ENCODE peak calls at places on chromosome 15, in five cellular contexts. One of them, this sample, is unnamed. For H3K9me3, the result is how much of the 10 kb centered on the place peaks cover.

GRCh38 chr15:100779331-100780207 is 100.1 kb upstream of the ALDH1A3 start:
- DNase-seq in neuronal stem cell: no peak
- DNase-seq in heart left ventricle: no peak
- DNase-seq in WERI-Rb-1: no peak
- DNase-seq in hepatocyte: no peak
- DNase-seq in this sample: peak

GRCh38 chr15:77892335-77892734 is 185.2 kb downstream of the TBC1D2B start:
- DNase-seq in WERI-Rb-1: no peak
- DNase-seq in heart left ventricle: peak
- DNase-seq in neuronal stem cell: no peak
- DNase-seq in hepatocyte: no peak
- DNase-seq in this sample: no peak

GRCh38 chr15:75836953-75837321 is 6.3 kb upstream of the UBE2Q2 start:
- DNase-seq in WERI-Rb-1: no peak
- DNase-seq in hepatocyte: no peak
- DNase-seq in heart left ventricle: peak
- DNase-seq in neuronal stem cell: no peak
- DNase-seq in this sample: no peak

GRCh38 chr15:58952751-58953150 is 19.3 kb upstream of the SLTM start:
- DNase-seq in heart left ventricle: no peak
- DNase-seq in hepatocyte: no peak
- DNase-seq in WERI-Rb-1: no peak
- DNase-seq in neuronal stem cell: no peak
- DNase-seq in this sample: no peak

GRCh38 chr15:27797765-27798164 is 301.4 kb downstream of the OCA2 start:
- DNase-seq in neuronal stem cell: no peak
- DNase-seq in heart left ventricle: peak
- DNase-seq in hepatocyte: no peak
- DNase-seq in WERI-Rb-1: no peak
- DNase-seq in this sample: no peak

GRCh38 chr15:79160211-79160610 is 69.6 kb upstream of the RASGRF1 start:
- DNase-seq in heart left ventricle: peak
- DNase-seq in hepatocyte: no peak
- DNase-seq in WERI-Rb-1: no peak
- DNase-seq in neuronal stem cell: no peak
- DNase-seq in this sample: no peak

GRCh38 chr15:100985401-100985800 is 66.2 kb downstream of the LRRK1 start:
- DNase-seq in WERI-Rb-1: no peak
- DNase-seq in hepatocyte: no peak
- DNase-seq in neuronal stem cell: no peak
- DNase-seq in heart left ventricle: no peak
- DNase-seq in this sample: no peak

GRCh38 chr15:41999290-42000285 is 21.3 kb downstream of the PLA2G4E start:
- DNase-seq in WERI-Rb-1: no peak
- DNase-seq in hepatocyte: no peak
- DNase-seq in heart left ventricle: no peak
- DNase-seq in neuronal stem cell: no peak
- DNase-seq in this sample: no peak

GRCh38 chr15:84824260-84824690 is 7.1 kb downstream of the ALPK3 start:
- DNase-seq in WERI-Rb-1: no peak
- DNase-seq in neuronal stem cell: no peak
- DNase-seq in heart left ventricle: peak
- DNase-seq in hepatocyte: no peak
- DNase-seq in this sample: no peak

GRCh38 chr15:74630284-74631086 is 14.8 kb downstream of the CLK3 start:
- DNase-seq in hepatocyte: no peak
- DNase-seq in neuronal stem cell: no peak
- DNase-seq in WERI-Rb-1: no peak
- DNase-seq in heart left ventricle: no peak
- DNase-seq in this sample: peak

GRCh38 chr15:79339588-79340314 is 28.8 kb downstream of the TMED3 start:
- DNase-seq in hepatocyte: peak
- DNase-seq in heart left ventricle: no peak
- DNase-seq in WERI-Rb-1: peak
- DNase-seq in neuronal stem cell: peak
- DNase-seq in this sample: peak

GRCh38 chr15:95742836-95743235 is 587.7 kb upstream of the NR2F2 start:
- DNase-seq in heart left ventricle: no peak
- DNase-seq in WERI-Rb-1: no peak
- DNase-seq in neuronal stem cell: no peak
- DNase-seq in hepatocyte: no peak
- DNase-seq in this sample: no peak

GRCh38 chr15:58520936-58521292 is 89.1 kb downstream of the LIPC start:
- DNase-seq in WERI-Rb-1: peak
- DNase-seq in hepatocyte: no peak
- DNase-seq in neuronal stem cell: no peak
- DNase-seq in heart left ventricle: no peak
- DNase-seq in this sample: peak

GRCh38 chr15:78930577-78931388 is 14.1 kb downstream of the CTSH start:
- DNase-seq in hepatocyte: peak
- DNase-seq in heart left ventricle: no peak
- DNase-seq in WERI-Rb-1: no peak
- DNase-seq in neuronal stem cell: no peak
- DNase-seq in this sample: peak

GRCh38 chr15:66098019-66098363 is 155.6 kb downstream of the MEGF11 start:
- DNase-seq in neuronal stem cell: no peak
- DNase-seq in hepatocyte: no peak
- DNase-seq in heart left ventricle: no peak
- DNase-seq in WERI-Rb-1: no peak
- DNase-seq in this sample: peak

GRCh38 chr15:29053006-29053405 is 167.2 kb downstream of the APBA2 start:
- DNase-seq in hepatocyte: no peak
- DNase-seq in neuronal stem cell: no peak
- DNase-seq in WERI-Rb-1: no peak
- DNase-seq in heart left ventricle: no peak
- DNase-seq in this sample: no peak

GRCh38 chr15:67601008-67601620 is 58.6 kb downstream of the MAP2K5 start:
- DNase-seq in heart left ventricle: no peak
- DNase-seq in hepatocyte: no peak
- DNase-seq in WERI-Rb-1: no peak
- DNase-seq in neuronal stem cell: no peak
- DNase-seq in this sample: no peak

GRCh38 chr15:33864360-33865075 is 103.8 kb upstream of the CHRM5 start:
- DNase-seq in hepatocyte: no peak
- DNase-seq in neuronal stem cell: no peak
- DNase-seq in heart left ventricle: no peak
- DNase-seq in WERI-Rb-1: no peak
- DNase-seq in this sample: no peak

GRCh38 chr15:96402403-96402802 is 71.9 kb downstream of the NR2F2 start:
- DNase-seq in heart left ventricle: no peak
- DNase-seq in hepatocyte: no peak
- DNase-seq in neuronal stem cell: no peak
- DNase-seq in WERI-Rb-1: no peak
- DNase-seq in this sample: no peak

GRCh38 chr15:57560976-57561711 is 30.6 kb upstream of the MYZAP start:
- DNase-seq in WERI-Rb-1: peak
- DNase-seq in heart left ventricle: peak
- DNase-seq in neuronal stem cell: peak
- DNase-seq in hepatocyte: peak
- DNase-seq in this sample: peak

GRCh38 chr15:42018306-42019224 is 2.3 kb downstream of the PLA2G4E start:
- DNase-seq in WERI-Rb-1: peak
- DNase-seq in neuronal stem cell: no peak
- DNase-seq in hepatocyte: no peak
- DNase-seq in heart left ventricle: peak
- DNase-seq in this sample: no peak

GRCh38 chr15:76203766-76204557 is 107.3 kb downstream of the ETFA start:
- DNase-seq in hepatocyte: no peak
- DNase-seq in neuronal stem cell: no peak
- DNase-seq in WERI-Rb-1: no peak
- DNase-seq in heart left ventricle: peak
- DNase-seq in this sample: no peak

GRCh38 chr15:75921732-75922703 is 18.3 kb downstream of the FBXO22 start:
- DNase-seq in hepatocyte: peak
- DNase-seq in heart left ventricle: peak
- DNase-seq in neuronal stem cell: no peak
- DNase-seq in WERI-Rb-1: peak
- DNase-seq in this sample: peak

GRCh38 chr15:66839511-66840112 is 137.6 kb downstream of the SMAD6 start:
- DNase-seq in heart left ventricle: no peak
- DNase-seq in hepatocyte: no peak
- DNase-seq in WERI-Rb-1: no peak
- DNase-seq in neuronal stem cell: no peak
- DNase-seq in this sample: no peak

GRCh38 chr15:25060472-25060803 is 105.7 kb downstream of the SNRPN start:
- DNase-seq in WERI-Rb-1: no peak
- DNase-seq in neuronal stem cell: no peak
- DNase-seq in heart left ventricle: no peak
- DNase-seq in hepatocyte: no peak
- DNase-seq in this sample: no peak

GRCh38 chr15:25060996-25061620 is 106.3 kb downstream of the SNRPN start:
- DNase-seq in WERI-Rb-1: no peak
- DNase-seq in heart left ventricle: no peak
- DNase-seq in hepatocyte: no peak
- DNase-seq in neuronal stem cell: no peak
- DNase-seq in this sample: peak

GRCh38 chr15:25058080-25058785 is 103.4 kb downstream of the SNRPN start:
- DNase-seq in heart left ventricle: no peak
- DNase-seq in neuronal stem cell: no peak
- DNase-seq in WERI-Rb-1: no peak
- DNase-seq in hepatocyte: no peak
- DNase-seq in this sample: peak

GRCh38 chr15:25061808-25062550 is 107.2 kb downstream of the SNRPN start:
- DNase-seq in WERI-Rb-1: no peak
- DNase-seq in neuronal stem cell: no peak
- DNase-seq in hepatocyte: no peak
- DNase-seq in heart left ventricle: peak
- DNase-seq in this sample: peak

DNA sequence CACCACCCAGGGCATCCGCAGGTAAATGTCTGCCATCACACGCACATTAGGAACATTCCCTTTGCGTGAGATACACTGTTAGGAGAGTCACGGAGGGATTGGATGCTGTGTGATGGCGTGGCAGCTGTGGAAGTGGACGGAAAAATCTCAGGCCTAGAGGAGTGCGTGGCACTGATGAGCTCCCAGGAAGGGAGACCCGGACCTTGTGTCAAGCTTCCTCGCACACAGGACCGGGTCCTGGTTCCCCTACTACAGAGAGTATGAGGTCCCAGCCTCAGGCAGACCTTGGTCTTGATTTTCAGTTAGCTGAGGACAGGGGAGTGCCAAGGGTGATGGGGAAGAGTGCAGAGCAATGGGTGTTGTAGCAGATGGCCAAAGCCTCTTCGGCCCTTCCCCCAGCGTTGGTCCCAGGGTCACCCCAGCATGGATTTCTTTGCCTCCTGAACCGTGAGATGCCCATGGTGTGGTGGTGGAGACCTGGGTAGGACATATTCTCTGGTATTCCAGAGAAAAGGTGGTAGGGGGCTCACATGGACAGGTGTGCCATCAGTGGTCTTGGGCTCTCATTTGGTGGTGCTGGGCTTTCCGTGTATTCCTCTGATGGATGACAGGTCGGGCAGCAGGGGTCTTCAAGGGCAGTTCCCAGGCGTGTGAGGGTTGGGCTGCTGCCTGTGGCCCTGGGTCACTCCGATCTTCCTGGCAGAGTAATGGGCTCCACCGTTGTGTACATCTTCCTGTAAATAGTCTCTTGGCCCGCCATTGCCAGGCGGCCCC is 105.1 kb downstream of the SNRPN start:
- DNase-seq in hepatocyte: no peak
- DNase-seq in neuronal stem cell: no peak
- DNase-seq in WERI-Rb-1: no peak
- DNase-seq in heart left ventricle: no peak
- DNase-seq in this sample: peak
- H3K9me3 ChIP-seq in hepatocyte: half or more
- H3K9me3 ChIP-seq in neuronal stem cell: half or more
- H3K9me3 ChIP-seq in WERI-Rb-1: half or more
- H3K9me3 ChIP-seq in heart left ventricle: half or more
- H3K9me3 ChIP-seq in this sample: half or more

DNA sequence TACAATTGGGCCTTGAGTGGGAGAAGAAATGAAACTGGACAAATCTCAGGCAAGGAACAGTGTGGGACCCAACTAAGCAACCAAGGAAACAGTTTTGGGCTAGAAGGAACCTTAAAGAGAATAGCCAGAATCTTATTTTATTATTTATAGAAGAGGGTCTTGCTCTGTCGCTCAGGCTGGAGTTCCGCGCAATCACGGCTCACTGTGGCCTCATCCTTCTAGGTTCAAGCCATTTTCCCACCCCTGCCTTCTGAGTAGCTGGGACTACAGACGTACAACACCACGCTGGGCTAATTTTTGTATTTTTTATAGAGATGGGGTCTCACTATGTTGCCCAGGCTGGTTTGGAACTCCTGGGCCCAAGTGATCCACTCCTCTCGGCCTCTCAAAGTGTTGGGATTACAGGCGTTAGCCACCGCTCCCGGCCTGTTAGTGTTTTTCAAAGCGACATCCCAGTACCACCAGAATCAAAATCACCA is 734 bp upstream of the WDR76 start:
- DNase-seq in hepatocyte: no peak
- DNase-seq in neuronal stem cell: no peak
- DNase-seq in heart left ventricle: no peak
- DNase-seq in WERI-Rb-1: no peak
- DNase-seq in this sample: no peak
- H3K27ac ChIP-seq in hepatocyte: peak
- H3K27ac ChIP-seq in neuronal stem cell: no peak
- H3K27ac ChIP-seq in heart left ventricle: no peak
- H3K27ac ChIP-seq in WERI-Rb-1: peak
- H3K27ac ChIP-seq in this sample: no peak

GRCh38 chr15:52805351-52806283 is 15.5 kb upstream of the ONECUT1 start:
- DNase-seq in heart left ventricle: no peak
- DNase-seq in WERI-Rb-1: no peak
- DNase-seq in neuronal stem cell: peak
- DNase-seq in hepatocyte: no peak
- DNase-seq in this sample: peak
- H3K4me3 ChIP-seq in heart left ventricle: peak
- H3K4me3 ChIP-seq in WERI-Rb-1: no peak
- H3K4me3 ChIP-seq in neuronal stem cell: no peak
- H3K4me3 ChIP-seq in hepatocyte: peak
- H3K4me3 ChIP-seq in this sample: no peak

GRCh38 chr15:24078310-24079029 is 391.4 kb upstream of the NDN start:
- DNase-seq in heart left ventricle: no peak
- DNase-seq in hepatocyte: no peak
- DNase-seq in neuronal stem cell: no peak
- DNase-seq in WERI-Rb-1: no peak
- DNase-seq in this sample: no peak

GRCh38 chr15:24075420-24076089 is 388.4 kb upstream of the NDN start:
- DNase-seq in hepatocyte: no peak
- DNase-seq in neuronal stem cell: no peak
- DNase-seq in heart left ventricle: no peak
- DNase-seq in WERI-Rb-1: no peak
- DNase-seq in this sample: no peak

DNA sequence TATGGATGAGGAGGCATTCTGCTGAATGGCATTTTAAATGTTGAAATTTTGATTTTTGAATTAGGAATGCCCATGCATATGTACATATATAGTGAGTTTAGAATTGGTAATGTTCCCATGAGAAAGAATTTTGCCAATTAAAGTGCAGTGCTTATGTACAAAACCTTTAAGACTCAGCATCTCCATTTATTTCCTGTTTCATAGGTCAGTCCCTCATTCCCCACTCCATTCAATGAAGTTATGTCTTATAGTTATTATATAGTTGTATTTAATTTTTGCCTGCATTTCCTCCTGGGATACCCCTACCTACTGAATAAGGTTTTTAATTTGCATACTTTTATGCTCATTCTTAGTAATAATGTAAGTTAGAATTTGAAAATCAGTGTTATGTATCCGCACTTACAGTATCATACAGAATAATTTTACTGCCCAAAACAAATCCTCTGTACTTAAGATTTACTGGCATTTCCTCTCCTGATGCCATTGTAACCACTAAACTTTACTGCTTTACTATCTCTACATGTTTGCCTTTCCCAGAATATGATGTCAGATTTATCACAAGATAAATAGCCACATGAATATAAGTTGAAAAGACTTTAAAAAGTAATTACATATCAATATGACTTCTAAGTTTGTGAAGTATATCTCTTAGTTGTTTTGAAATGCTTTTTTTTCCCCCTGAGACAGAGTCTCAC is 389.1 kb upstream of the NDN start:
- DNase-seq in WERI-Rb-1: no peak
- DNase-seq in hepatocyte: no peak
- DNase-seq in heart left ventricle: no peak
- DNase-seq in neuronal stem cell: no peak
- DNase-seq in this sample: no peak
- H3K9me3 ChIP-seq in WERI-Rb-1: under half
- H3K9me3 ChIP-seq in hepatocyte: under half
- H3K9me3 ChIP-seq in heart left ventricle: under half
- H3K9me3 ChIP-seq in neuronal stem cell: under half
- H3K9me3 ChIP-seq in this sample: half or more

This sample was measured in endodermal cell.